ENCODE peak calls at places on chromosomes 11 and 22, in seven cellular contexts. S is fibroblast of pulmonary artery; M is activated CD4-positive, CD25-positive, alpha-beta regulatory T cell treated with anti-CD3 and anti-CD28 coated beads, Interleukin-2, amount 50 U/mL, for 72 hours; Y is memory B cell; L is AG08395; P is EL; V is HL-60. Z is an unnamed sample.

GRCh38 chr11:101870510-101870909 is 44.3 kb upstream of the CEP126 start:
- DNase-seq in S (peak), M (no peak), Y (no peak), L (peak), P (peak), V (no peak), Z (no peak)

GRCh38 chr22:25374871-25375270 is 155.4 kb downstream of the CRYBB2 start:
- DNase-seq in S (no peak), M (no peak), Y (no peak), L (no peak), P (no peak), V (no peak), Z (no peak)

GRCh38 chr22:29121124-29121523 is 48.3 kb downstream of the KREMEN1 start:
- DNase-seq in S (peak), M (no peak), Y (no peak), L (no peak), P (no peak), V (no peak), Z (no peak)

GRCh38 chr11:11057472-11057854 is 199.6 kb upstream of the ZBED5 start:
- DNase-seq in S (peak), M (no peak), Y (no peak), L (no peak), P (no peak), V (no peak), Z (no peak)

GRCh38 chr11:2321311-2321683 is 19.5 kb downstream of the TSPAN32 start:
- DNase-seq in S (no peak), M (no peak), Y (no peak), L (no peak), P (no peak), V (no peak), Z (no peak)

GRCh38 chr11:110857885-110858555 is 145.8 kb upstream of the ARHGAP20 start:
- DNase-seq in S (peak), M (no peak), Y (no peak), L (peak), P (no peak), V (no peak), Z (no peak)

GRCh38 chr22:50600541-50600940 is at the start of gene MAPK8IP2:
- DNase-seq in S (no peak), M (peak), Y (no peak), L (no peak), P (no peak), V (no peak), Z (no peak)

GRCh38 chr11:7927635-7928034 is 3.4 kb downstream of the OR10A6 start:
- DNase-seq in S (peak), M (no peak), Y (no peak), L (no peak), P (peak), V (no peak), Z (no peak)

GRCh38 chr11:2591805-2592204 is 108.0 kb downstream of the KCNQ1OT1 start:
- DNase-seq in S (no peak), M (no peak), Y (no peak), L (no peak), P (no peak), V (no peak), Z (no peak)

GRCh38 chr22:19810381-19811141 is 44.1 kb downstream of the GNB1L start:
- DNase-seq in S (peak), M (peak), Y (no peak), L (peak), P (peak), V (no peak), Z (no peak)

GRCh38 chr22:39614442-39614841 is 43.9 kb downstream of the CACNA1I start:
- DNase-seq in S (no peak), M (no peak), Y (no peak), L (no peak), P (no peak), V (no peak), Z (no peak)

GRCh38 chr11:133921026-133921425 is 35.7 kb downstream of the IGSF9B start:
- DNase-seq in S (no peak), M (no peak), Y (no peak), L (no peak), P (no peak), V (no peak), Z (no peak)

GRCh38 chr11:12765428-12765827 is 91.2 kb downstream of the TEAD1 start:
- DNase-seq in S (peak), M (no peak), Y (no peak), L (peak), P (no peak), V (no peak), Z (no peak)

GRCh38 chr11:12053606-12054361 is 45.4 kb upstream of the DKK3 start:
- DNase-seq in S (peak), M (no peak), Y (no peak), L (peak), P (no peak), V (no peak), Z (no peak)

GRCh38 chr22:26718905-26719304 is 61.5 kb downstream of the MIAT start:
- DNase-seq in S (peak), M (no peak), Y (no peak), L (peak), P (peak), V (no peak), Z (no peak)

GRCh38 chr11:70111269-70112016 is 33.3 kb downstream of the ANO1 start:
- DNase-seq in S (peak), M (no peak), Y (no peak), L (peak), P (peak), V (no peak), Z (no peak)

GRCh38 chr11:34417203-34417602 is 21.5 kb upstream of the CAT start:
- DNase-seq in S (no peak), M (no peak), Y (no peak), L (no peak), P (no peak), V (no peak), Z (no peak)

GRCh38 chr11:205221-206001 is 1.8 kb downstream of the BET1L start:
- DNase-seq in S (no peak), M (no peak), Y (no peak), L (no peak), P (no peak), V (no peak), Z (no peak)

Z was measured in Panc1.